ENCODE peak calls at places on chromosomes 1 and 21, in four cellular contexts. One of them, this sample, is unnamed.

GRCh38 chr1:228471762-228472398 is 15.3 kb upstream of the RNF187 start:
- DNase-seq in H9: peak; percentile 61
- DNase-seq in mammary epithelial cell: peak; percentile 24
- DNase-seq in Peyer's patch: no peak
- DNase-seq in this sample: no peak

GRCh38 chr1:46558141-46558963 is 6.9 kb upstream of the KNCN start:
- DNase-seq in H9: peak; percentile 59
- DNase-seq in mammary epithelial cell: no peak
- DNase-seq in Peyer's patch: no peak
- DNase-seq in this sample: no peak

GRCh38 chr1:83693409-83694126 is 305.4 kb downstream of the TTLL7 start:
- DNase-seq in mammary epithelial cell: no peak
- DNase-seq in Peyer's patch: no peak
- DNase-seq in H9: no peak
- DNase-seq in this sample: no peak

GRCh38 chr1:154972517-154973343 is 1.8 kb upstream of the CKS1B start:
- DNase-seq in mammary epithelial cell: peak; percentile 97
- DNase-seq in Peyer's patch: peak; percentile 66
- DNase-seq in H9: peak; percentile 98
- DNase-seq in this sample: peak; percentile 91

GRCh38 chr1:240947438-240948224 is 335.7 kb upstream of the GREM2 start:
- DNase-seq in Peyer's patch: no peak
- DNase-seq in H9: no peak
- DNase-seq in mammary epithelial cell: no peak
- DNase-seq in this sample: no peak

GRCh38 chr1:153288634-153289275 is 24.0 kb downstream of the PGLYRP3 start:
- DNase-seq in mammary epithelial cell: peak; percentile 83
- DNase-seq in Peyer's patch: no peak
- DNase-seq in H9: peak; percentile 69
- DNase-seq in this sample: peak; percentile 75

GRCh38 chr1:220879509-220880366 is 495 bp downstream of the HLX start:
- DNase-seq in mammary epithelial cell: peak; percentile 35
- DNase-seq in Peyer's patch: peak; percentile 64
- DNase-seq in H9: peak; percentile 50
- DNase-seq in this sample: no peak

GRCh38 chr1:235500971-235501540 is 3.2 kb downstream of the B3GALNT2 start:
- DNase-seq in Peyer's patch: no peak
- DNase-seq in H9: no peak
- DNase-seq in mammary epithelial cell: peak; percentile 56
- DNase-seq in this sample: no peak

GRCh38 chr1:15758953-15759661 is 512 bp downstream of the FBLIM1 start:
- DNase-seq in mammary epithelial cell: peak; percentile 27
- DNase-seq in H9: no peak
- DNase-seq in Peyer's patch: no peak
- DNase-seq in this sample: no peak

GRCh38 chr1:16211824-16212223 is 628 bp downstream of the ARHGEF19 start:
- DNase-seq in Peyer's patch: no peak
- DNase-seq in H9: no peak
- DNase-seq in mammary epithelial cell: no peak
- DNase-seq in this sample: no peak

GRCh38 chr1:233066087-233066486 is 115.7 kb downstream of the NTPCR start:
- DNase-seq in Peyer's patch: no peak
- DNase-seq in H9: no peak
- DNase-seq in mammary epithelial cell: no peak
- DNase-seq in this sample: no peak

GRCh38 chr1:225745231-225745630 is 32.4 kb upstream of the SRP9 start:
- DNase-seq in mammary epithelial cell: no peak
- DNase-seq in H9: no peak
- DNase-seq in Peyer's patch: no peak
- DNase-seq in this sample: no peak

GRCh38 chr1:159923203-159924024 is 1.9 kb downstream of the TAGLN2 start:
- DNase-seq in Peyer's patch: peak; percentile 88
- DNase-seq in H9: peak; percentile 85
- DNase-seq in mammary epithelial cell: peak; percentile 84
- DNase-seq in this sample: no peak

GRCh38 chr1:183578846-183579245 is 11.4 kb downstream of the NCF2 start:
- DNase-seq in H9: no peak
- DNase-seq in mammary epithelial cell: no peak
- DNase-seq in Peyer's patch: no peak
- DNase-seq in this sample: no peak

GRCh38 chr21:20004353-20004752 is 993.9 kb upstream of the NCAM2 start:
- DNase-seq in mammary epithelial cell: no peak
- DNase-seq in Peyer's patch: no peak
- DNase-seq in H9: no peak
- DNase-seq in this sample: no peak

GRCh38 chr1:112818990-112819689 is 104.0 kb upstream of the PPM1J start:
- DNase-seq in H9: no peak
- DNase-seq in Peyer's patch: no peak
- DNase-seq in mammary epithelial cell: no peak
- DNase-seq in this sample: no peak

GRCh38 chr21:33895356-33895755 is 20.2 kb downstream of the ATP5PO start:
- DNase-seq in H9: no peak
- DNase-seq in mammary epithelial cell: no peak
- DNase-seq in Peyer's patch: no peak
- DNase-seq in this sample: no peak

GRCh38 chr1:3249846-3250501 is 181.0 kb downstream of the PRDM16 start:
- DNase-seq in mammary epithelial cell: no peak
- DNase-seq in H9: no peak
- DNase-seq in Peyer's patch: peak; percentile 90
- DNase-seq in this sample: no peak

GRCh38 chr1:23358310-23358709 is 11.3 kb downstream of the ZNF436 start:
- DNase-seq in mammary epithelial cell: no peak
- DNase-seq in H9: no peak
- DNase-seq in Peyer's patch: no peak
- DNase-seq in this sample: no peak

GRCh38 chr1:240683576-240683975 is 71.6 kb upstream of the GREM2 start:
- DNase-seq in H9: no peak
- DNase-seq in mammary epithelial cell: no peak
- DNase-seq in Peyer's patch: no peak
- DNase-seq in this sample: no peak

GRCh38 chr21:28308516-28308915 is 684.2 kb downstream of the LTN1 start:
- DNase-seq in Peyer's patch: no peak
- DNase-seq in mammary epithelial cell: peak; percentile 58
- DNase-seq in H9: no peak
- DNase-seq in this sample: no peak

GRCh38 chr1:23575226-23575810 is 16.0 kb upstream of the ID3 start:
- DNase-seq in mammary epithelial cell: no peak
- DNase-seq in H9: no peak
- DNase-seq in Peyer's patch: no peak
- DNase-seq in this sample: no peak

GRCh38 chr1:229364216-229365065 is 21.6 kb upstream of the CCSAP start:
- DNase-seq in Peyer's patch: no peak
- DNase-seq in H9: no peak
- DNase-seq in mammary epithelial cell: no peak
- DNase-seq in this sample: no peak

GRCh38 chr1:31704261-31705079 is 653 bp upstream of the COL16A1 start:
- DNase-seq in mammary epithelial cell: peak; percentile 40
- DNase-seq in Peyer's patch: no peak
- DNase-seq in H9: no peak
- DNase-seq in this sample: no peak

DNA sequence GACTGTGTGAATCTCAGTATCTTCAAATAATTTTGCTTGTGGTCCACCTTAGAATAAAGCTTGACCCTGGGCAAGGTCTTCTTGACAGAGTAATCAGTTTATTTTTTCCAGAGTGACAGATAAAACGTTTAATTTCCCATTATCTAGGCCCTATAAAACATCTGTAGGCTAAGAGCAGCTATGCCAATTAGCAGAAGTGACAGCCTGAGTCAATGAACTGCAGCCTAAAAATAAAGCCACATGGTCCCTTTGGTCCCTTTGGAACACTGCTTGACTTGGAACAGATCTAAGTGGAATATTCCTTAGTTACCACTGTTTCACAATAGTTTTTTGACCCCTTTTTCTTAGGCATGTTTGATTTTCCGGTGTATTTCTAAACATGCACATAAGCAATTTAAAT is 6.3 kb upstream of the RGS13 start:
- DNase-seq in H9: no peak
- DNase-seq in mammary epithelial cell: no peak
- DNase-seq in Peyer's patch: no peak
- DNase-seq in this sample: no peak
- H3K27ac ChIP-seq in H9: no peak overlapping the region
- H3K27ac ChIP-seq in mammary epithelial cell: no peak overlapping the region
- H3K27ac ChIP-seq in Peyer's patch: no peak overlapping the region
- H3K27ac ChIP-seq in this sample: no peak overlapping the region

DNA sequence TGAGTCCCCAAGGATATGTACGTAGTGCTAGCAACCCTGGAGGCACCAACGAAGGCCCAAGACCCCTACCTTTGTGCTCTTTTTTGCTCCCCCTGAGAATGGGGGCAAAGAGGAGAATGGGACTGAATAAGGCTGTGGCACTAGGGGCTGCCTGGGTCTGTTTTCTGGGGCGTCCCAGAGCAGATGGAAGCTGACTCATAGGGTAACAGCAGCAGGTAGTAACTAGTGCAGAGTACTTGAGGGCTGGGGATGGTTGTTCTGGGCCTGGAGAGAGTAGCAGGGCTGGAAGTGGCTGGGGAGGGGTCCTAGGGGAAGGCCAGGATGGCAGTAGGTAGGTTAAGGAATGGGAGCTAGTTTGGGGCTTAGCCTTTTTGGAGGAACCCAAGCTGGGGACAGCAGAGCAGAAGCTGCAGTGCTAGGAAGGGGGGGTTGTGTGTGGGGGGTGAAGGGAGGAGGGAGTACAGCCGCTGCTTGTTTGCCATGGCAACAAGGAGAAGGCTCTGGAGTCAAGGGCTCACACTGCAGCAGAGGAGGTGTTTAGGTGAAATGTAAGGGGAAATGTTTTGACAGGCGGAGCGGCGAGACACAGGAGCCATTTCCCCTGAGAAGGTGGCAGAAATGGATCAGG is 1.8 kb downstream of the NCDN start:
- DNase-seq in H9: no peak
- DNase-seq in mammary epithelial cell: no peak
- DNase-seq in Peyer's patch: no peak
- DNase-seq in this sample: no peak
- H3K27ac ChIP-seq in H9: no peak overlapping the region
- H3K27ac ChIP-seq in mammary epithelial cell: no peak overlapping the region
- H3K27ac ChIP-seq in Peyer's patch: peak overlapping the region; percentile 98
- H3K27ac ChIP-seq in this sample: no peak overlapping the region

DNA sequence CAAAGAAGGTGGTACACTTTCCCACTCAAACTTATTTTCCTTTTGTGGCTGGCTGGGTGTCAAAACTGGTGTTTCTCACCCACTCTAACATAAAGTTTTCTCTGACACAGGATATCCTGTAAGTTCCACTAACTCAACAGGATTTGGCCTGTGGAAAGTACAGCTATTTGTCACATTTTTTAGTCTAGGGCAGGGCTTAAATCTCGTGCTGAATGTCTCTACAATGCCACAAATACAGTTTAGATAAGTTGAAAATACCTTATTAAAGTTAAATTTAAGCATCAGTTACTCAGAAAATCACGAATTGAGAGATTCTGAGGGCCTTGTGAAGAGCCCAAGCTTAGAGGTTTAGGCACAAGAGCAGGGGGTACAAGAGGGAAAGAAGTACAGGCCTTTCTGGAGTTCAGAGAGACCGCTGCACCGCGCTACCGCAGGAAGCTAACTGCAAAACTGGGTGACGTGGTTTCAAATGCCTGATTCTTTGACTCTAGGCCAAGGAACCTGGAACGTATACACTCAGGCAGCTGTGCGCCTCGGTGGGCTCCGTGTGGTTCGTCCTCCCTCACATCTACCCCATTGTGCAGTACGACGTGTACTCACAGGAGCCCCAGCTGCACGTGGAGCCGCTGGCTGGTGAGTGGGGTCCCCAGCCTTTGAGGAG is 23.4 kb upstream of the PWP2 start:
- DNase-seq in Peyer's patch: no peak
- DNase-seq in mammary epithelial cell: no peak
- DNase-seq in H9: no peak
- DNase-seq in this sample: no peak
- H3K27ac ChIP-seq in Peyer's patch: peak overlapping the region; percentile 68
- H3K27ac ChIP-seq in mammary epithelial cell: no peak overlapping the region
- H3K27ac ChIP-seq in H9: no peak overlapping the region
- H3K27ac ChIP-seq in this sample: no peak overlapping the region

GRCh38 chr1:14674030-14674429 is 75.5 kb downstream of the KAZN start:
- DNase-seq in Peyer's patch: no peak
- DNase-seq in mammary epithelial cell: no peak
- DNase-seq in H9: no peak
- DNase-seq in this sample: no peak
- H3K27ac ChIP-seq in Peyer's patch: no peak overlapping the region
- H3K27ac ChIP-seq in mammary epithelial cell: no peak overlapping the region
- H3K27ac ChIP-seq in H9: no peak overlapping the region
- H3K27ac ChIP-seq in this sample: no peak overlapping the region

GRCh38 chr1:42746436-42747105 is 6.5 kb upstream of the CLDN19 start:
- DNase-seq in Peyer's patch: no peak
- DNase-seq in mammary epithelial cell: no peak
- DNase-seq in H9: no peak
- DNase-seq in this sample: no peak

GRCh38 chr1:42747125-42747524 is 7.1 kb upstream of the CLDN19 start:
- DNase-seq in Peyer's patch: peak; percentile 72
- DNase-seq in H9: peak; percentile 71
- DNase-seq in mammary epithelial cell: no peak
- DNase-seq in this sample: no peak

GRCh38 chr1:42748461-42749410 is 8.7 kb upstream of the CLDN19 start:
- DNase-seq in Peyer's patch: no peak
- DNase-seq in H9: no peak
- DNase-seq in mammary epithelial cell: no peak
- DNase-seq in this sample: no peak

GRCh38 chr1:42750041-42750440 is 10.0 kb upstream of the CLDN19 start:
- DNase-seq in Peyer's patch: no peak
- DNase-seq in mammary epithelial cell: no peak
- DNase-seq in H9: peak; percentile 23
- DNase-seq in this sample: no peak

DNA sequence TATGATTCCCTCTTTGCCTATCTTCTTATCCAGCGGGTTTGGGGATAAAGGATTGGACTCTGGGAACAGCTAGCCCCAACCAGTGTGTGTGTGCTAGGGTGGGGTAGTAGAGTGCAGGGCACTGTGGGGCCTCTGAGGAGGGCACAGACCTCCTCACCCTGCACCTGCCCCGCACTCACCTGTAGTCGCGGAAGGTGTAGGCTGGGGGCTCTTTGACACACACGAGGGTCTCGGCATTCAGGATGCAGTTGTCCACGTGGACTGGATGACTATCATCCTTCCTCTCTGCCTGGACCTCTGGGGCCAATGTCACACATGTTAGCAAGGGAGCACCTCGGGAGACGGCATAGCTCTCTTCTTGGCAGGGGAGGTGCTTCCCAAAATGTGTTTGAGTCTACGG is 8.0 kb upstream of the CLDN19 start:
- DNase-seq in Peyer's patch: no peak
- DNase-seq in H9: peak; percentile 22
- DNase-seq in mammary epithelial cell: no peak
- DNase-seq in this sample: no peak
- H3K27ac ChIP-seq in Peyer's patch: no peak overlapping the region
- H3K27ac ChIP-seq in H9: no peak overlapping the region
- H3K27ac ChIP-seq in mammary epithelial cell: no peak overlapping the region
- H3K27ac ChIP-seq in this sample: no peak overlapping the region

This sample was measured in epithelial cell of prostate.